ENCODE peak calls at places on chromosomes 2 and 18, in ten cellular contexts. O is stomach, V is HepG2, J is adrenal gland, Q is A549, N is ovary, G is IMR-90, U is right lobe of liver, S is sigmoid colon, P is tibial nerve. W is an unnamed sample.

GRCh38 chr2:180742809-180743208 is 237.6 kb upstream of the UBE2E3 start:
- DNase-seq in O (no peak), V (peak; percentile 34), J (no peak), Q (peak; percentile 13), N (no peak), G (peak; percentile 31), U (no peak), S (no peak), P (no peak), W (no peak)

GRCh38 chr2:38539086-38539485 is 63.6 kb downstream of the HNRNPLL start:
- DNase-seq in O (no peak), V (no peak), J (no peak), Q (no peak), N (no peak), G (no peak), U (no peak), S (no peak), P (no peak), W (no peak)

GRCh38 chr2:38462121-38462634 is 85.1 kb upstream of the ATL2 start:
- DNase-seq in O (peak; percentile 35), V (no peak), J (peak; percentile 78), Q (peak; percentile 64), N (peak; percentile 62), G (peak; percentile 94), U (no peak), S (peak; percentile 81), P (no peak), W (peak; percentile 41)

GRCh38 chr2:171365232-171365631 is 68.6 kb downstream of the METTL8 start:
- DNase-seq in O (no peak), V (no peak), J (no peak), Q (no peak), N (no peak), G (no peak), U (no peak), S (no peak), P (no peak), W (no peak)

GRCh38 chr18:55206941-55207340 is 247.7 kb upstream of the CCDC68 start:
- DNase-seq in O (no peak), V (no peak), J (no peak), Q (no peak), N (no peak), G (peak; percentile 28), U (no peak), S (no peak), P (no peak), W (no peak)

GRCh38 chr18:73979742-73980141 is 167.9 kb downstream of the FBXO15 start:
- DNase-seq in O (no peak), V (no peak), J (no peak), Q (no peak), N (no peak), G (peak; percentile 84), U (no peak), S (no peak), P (no peak), W (no peak)

GRCh38 chr2:135913726-135914365 is 37.6 kb upstream of the MCM6 start:
- DNase-seq in O (no peak), V (peak; percentile 40), J (peak; percentile 62), Q (peak; percentile 12), N (no peak), G (peak; percentile 47), U (no peak), S (no peak), P (peak; percentile 68), W (peak; percentile 17)

GRCh38 chr2:21330786-21331391 is 207.1 kb downstream of the TDRD15 start:
- DNase-seq in O (no peak), V (no peak), J (peak; percentile 13), Q (no peak), N (no peak), G (peak; percentile 38), U (peak; percentile 55), S (no peak), P (no peak), W (no peak)

GRCh38 chr2:138329167-138329566 is 172.4 kb upstream of the SPOPL start:
- DNase-seq in O (no peak), V (peak; percentile 6), J (no peak), Q (no peak), N (no peak), G (no peak), U (no peak), S (no peak), P (no peak), W (no peak)

GRCh38 chr2:237201461-237202287 is 116.0 kb downstream of the COPS8 start:
- DNase-seq in O (peak; percentile 25), V (peak; percentile 55), J (peak; percentile 94), Q (peak; percentile 80), N (no peak), G (peak; percentile 87), U (no peak), S (peak; percentile 67), P (no peak), W (peak; percentile 49)

GRCh38 chr2:163338270-163338669 is 397.5 kb downstream of the FIGN start:
- DNase-seq in O (no peak), V (no peak), J (no peak), Q (no peak), N (no peak), G (no peak), U (no peak), S (no peak), P (no peak), W (no peak)

GRCh38 chr18:49681387-49681786 is 119.5 kb downstream of the LIPG start:
- DNase-seq in O (no peak), V (peak; percentile 40), J (no peak), Q (no peak), N (no peak), G (no peak), U (no peak), S (no peak), P (no peak), W (no peak)

GRCh38 chr18:9949861-9950260 is 36.0 kb downstream of the VAPA start:
- DNase-seq in O (no peak), V (peak; percentile 55), J (no peak), Q (no peak), N (no peak), G (no peak), U (no peak), S (no peak), P (no peak), W (no peak)

GRCh38 chr18:9950289-9951016 is 36.6 kb downstream of the VAPA start:
- DNase-seq in O (no peak), V (no peak), J (no peak), Q (no peak), N (no peak), G (peak; percentile 54), U (no peak), S (no peak), P (no peak), W (no peak)

GRCh38 chr18:9949315-9949714 is 35.5 kb downstream of the VAPA start:
- DNase-seq in O (no peak), V (no peak), J (no peak), Q (no peak), N (no peak), G (no peak), U (no peak), S (no peak), P (no peak), W (no peak)

GRCh38 chr18:9951022-9951859 is 37.4 kb downstream of the VAPA start:
- DNase-seq in O (no peak), V (peak; percentile 59), J (peak; percentile 56), Q (peak; percentile 25), N (no peak), G (peak; percentile 79), U (no peak), S (no peak), P (peak; percentile 27), W (no peak)

DNA sequence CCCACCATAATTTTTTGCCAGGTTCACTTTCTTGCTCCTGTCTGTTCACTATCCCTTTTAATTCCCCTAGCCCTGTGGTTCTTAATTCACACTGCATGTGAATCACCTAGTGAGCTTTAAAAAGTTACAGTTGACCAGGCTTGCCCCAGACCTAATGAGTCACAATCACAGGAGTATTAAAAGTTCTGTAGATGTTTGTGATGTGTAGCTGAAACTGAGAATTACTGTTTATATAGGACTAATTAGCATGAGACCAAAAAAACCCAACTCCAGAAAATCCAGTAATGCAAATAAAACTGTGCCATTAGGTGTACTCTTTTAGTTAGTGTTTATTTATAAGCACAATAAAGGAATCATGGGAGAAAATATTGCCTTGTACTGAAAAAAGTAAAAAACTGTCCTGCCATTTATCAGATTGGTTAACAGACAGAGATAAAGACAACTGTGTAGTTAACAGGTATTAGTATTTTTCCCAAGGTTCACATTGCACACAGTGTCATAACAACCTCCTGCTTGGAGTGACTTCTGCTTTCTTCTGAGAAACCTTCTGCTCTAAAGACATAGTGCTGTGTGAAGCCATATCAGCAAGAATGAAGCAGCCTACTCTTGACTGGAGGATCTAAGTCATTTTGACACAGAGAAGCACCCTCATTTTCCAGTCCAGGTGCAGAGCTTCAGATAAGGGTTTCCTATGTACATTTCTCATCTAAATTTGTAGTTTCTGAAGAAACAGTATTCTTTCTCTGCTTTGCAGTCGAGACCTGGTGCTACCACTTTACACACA is 39.0 kb downstream of the VAPA start:
- DNase-seq in O (no peak), V (no peak), J (no peak), Q (no peak), N (no peak), G (no peak), U (no peak), S (no peak), P (no peak), W (no peak)
- H3K9me3 ChIP-seq in O (no peaks in the 10 kb centered on the region), V (no peaks in the 10 kb centered on the region), J (no peaks in the 10 kb centered on the region), Q (no peaks in the 10 kb centered on the region), N (no peaks in the 10 kb centered on the region), G (no peaks in the 10 kb centered on the region), U (no peaks in the 10 kb centered on the region), S (no peaks in the 10 kb centered on the region), P (no peaks in the 10 kb centered on the region), W (no peaks in the 10 kb centered on the region)

DNA sequence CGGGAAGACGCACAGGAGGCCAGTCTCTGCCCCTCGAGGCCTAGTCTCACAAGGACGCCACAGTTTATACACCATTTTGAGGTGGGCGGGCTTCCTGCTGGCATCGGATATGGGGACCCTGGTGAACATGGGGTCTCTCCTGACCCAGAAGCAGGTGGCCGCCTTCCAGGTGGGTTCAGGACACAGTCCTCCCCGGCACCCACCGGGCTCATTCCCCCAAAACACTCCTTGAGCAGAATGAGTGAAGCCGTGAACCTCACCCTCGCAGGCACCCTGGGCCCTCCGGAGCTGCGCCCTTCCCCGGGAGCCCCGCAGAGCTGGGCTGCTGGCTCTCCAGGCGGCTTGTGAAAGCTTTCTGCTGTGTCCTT is 6.5 kb downstream of the NFATC1 start:
- DNase-seq in O (no peak), V (no peak), J (no peak), Q (no peak), N (no peak), G (no peak), U (no peak), S (no peak), P (no peak), W (no peak)
- H3K4me3 ChIP-seq in O (no peak overlapping the region), V (no peak overlapping the region), J (no peak overlapping the region), Q (no peak overlapping the region), N (no peak overlapping the region), G (no peak overlapping the region), U (no peak overlapping the region), S (no peak overlapping the region), P (no peak overlapping the region), W (no peak overlapping the region)

GRCh38 chr2:112301973-112302372 is 26.6 kb downstream of the ZC3H6 start:
- DNase-seq in O (no peak), V (no peak), J (no peak), Q (no peak), N (no peak), G (no peak), U (no peak), S (no peak), P (no peak), W (no peak)
- TF ChIP-seq POLR2A in O (no peak), V (no peak), J (no peak), Q (no peak), N (no peak), G (no peak), U (no peak), S (no peak), P (no peak), W (no peak)

GRCh38 chr2:12192762-12193161 is 446.3 kb downstream of the LPIN1 start:
- DNase-seq in O (no peak), V (no peak), J (peak; percentile 45), Q (no peak), N (no peak), G (no peak), U (no peak), S (no peak), P (peak; percentile 10), W (no peak)
- H3K9me3 ChIP-seq in O (peaks cover 7% of the 10 kb centered on the region), V (no peaks in the 10 kb centered on the region), J (no peaks in the 10 kb centered on the region), Q (no peaks in the 10 kb centered on the region), N (no peaks in the 10 kb centered on the region), G (no peaks in the 10 kb centered on the region), U (no peaks in the 10 kb centered on the region), S (no peaks in the 10 kb centered on the region), P (no peaks in the 10 kb centered on the region), W (no peaks in the 10 kb centered on the region)

W was measured in thyroid gland.